ENCODE peak calls at places on chromosome 9, in five cellular contexts. One of them, this sample, is unnamed.

GRCh38 chr9:17402309-17402708 is 176.6 kb upstream of the SH3GL2 start:
- DNase-seq in BE2C: no peak
- DNase-seq in GM23338: peak
- DNase-seq in T-cell: no peak
- DNase-seq in central memory CD4-positive, alpha-beta T cell: no peak
- DNase-seq in this sample: peak

GRCh38 chr9:93127395-93127911 is 6.6 kb downstream of the NINJ1 start:
- DNase-seq in BE2C: no peak
- DNase-seq in GM23338: no peak
- DNase-seq in T-cell: no peak
- DNase-seq in central memory CD4-positive, alpha-beta T cell: no peak
- DNase-seq in this sample: no peak

GRCh38 chr9:136363606-136364368 is at the start of gene DNLZ:
- DNase-seq in BE2C: peak
- DNase-seq in GM23338: peak
- DNase-seq in T-cell: peak
- DNase-seq in central memory CD4-positive, alpha-beta T cell: peak
- DNase-seq in this sample: peak

GRCh38 chr9:112572416-112572815 is 85.8 kb downstream of the KIAA1958 start:
- DNase-seq in BE2C: no peak
- DNase-seq in GM23338: peak
- DNase-seq in T-cell: no peak
- DNase-seq in central memory CD4-positive, alpha-beta T cell: no peak
- DNase-seq in this sample: no peak

GRCh38 chr9:23701291-23701690 is 124.7 kb downstream of the ELAVL2 start:
- DNase-seq in BE2C: no peak
- DNase-seq in GM23338: no peak
- DNase-seq in T-cell: no peak
- DNase-seq in central memory CD4-positive, alpha-beta T cell: no peak
- DNase-seq in this sample: no peak

GRCh38 chr9:106693546-106693945 is 169.4 kb upstream of the ZNF462 start:
- DNase-seq in BE2C: no peak
- DNase-seq in GM23338: peak
- DNase-seq in T-cell: no peak
- DNase-seq in central memory CD4-positive, alpha-beta T cell: no peak
- DNase-seq in this sample: no peak

GRCh38 chr9:124449381-124450151 is 685 bp upstream of the ADGRD2 start:
- DNase-seq in BE2C: no peak
- DNase-seq in GM23338: no peak
- DNase-seq in T-cell: no peak
- DNase-seq in central memory CD4-positive, alpha-beta T cell: no peak
- DNase-seq in this sample: no peak

GRCh38 chr9:34655394-34655793 is 3.4 kb downstream of the IL11RA start:
- DNase-seq in BE2C: no peak
- DNase-seq in GM23338: no peak
- DNase-seq in T-cell: no peak
- DNase-seq in central memory CD4-positive, alpha-beta T cell: no peak
- DNase-seq in this sample: no peak

GRCh38 chr9:20408513-20408912 is 213.8 kb downstream of the MLLT3 start:
- DNase-seq in BE2C: no peak
- DNase-seq in GM23338: peak
- DNase-seq in T-cell: no peak
- DNase-seq in central memory CD4-positive, alpha-beta T cell: no peak
- DNase-seq in this sample: no peak

GRCh38 chr9:124390812-124391658 is 24.2 kb downstream of the PSMB7 start:
- DNase-seq in BE2C: no peak
- DNase-seq in GM23338: no peak
- DNase-seq in T-cell: no peak
- DNase-seq in central memory CD4-positive, alpha-beta T cell: no peak
- DNase-seq in this sample: peak

GRCh38 chr9:82675102-82675501 is 387.8 kb downstream of the RASEF start:
- DNase-seq in BE2C: no peak
- DNase-seq in GM23338: no peak
- DNase-seq in T-cell: no peak
- DNase-seq in central memory CD4-positive, alpha-beta T cell: no peak
- DNase-seq in this sample: no peak

GRCh38 chr9:126343271-126343700 is 16.7 kb downstream of the MVB12B start:
- DNase-seq in BE2C: no peak
- DNase-seq in GM23338: no peak
- DNase-seq in T-cell: no peak
- DNase-seq in central memory CD4-positive, alpha-beta T cell: no peak
- DNase-seq in this sample: no peak

GRCh38 chr9:137311971-137312851 is 10.1 kb upstream of the NRARP start:
- DNase-seq in BE2C: no peak
- DNase-seq in GM23338: no peak
- DNase-seq in T-cell: no peak
- DNase-seq in central memory CD4-positive, alpha-beta T cell: no peak
- DNase-seq in this sample: no peak

GRCh38 chr9:33225319-33226152 is 14.4 kb upstream of the SPINK4 start:
- DNase-seq in BE2C: peak
- DNase-seq in GM23338: peak
- DNase-seq in T-cell: peak
- DNase-seq in central memory CD4-positive, alpha-beta T cell: peak
- DNase-seq in this sample: peak

GRCh38 chr9:118644066-118644465 is 725.2 kb downstream of the BRINP1 start:
- DNase-seq in BE2C: no peak
- DNase-seq in GM23338: no peak
- DNase-seq in T-cell: no peak
- DNase-seq in central memory CD4-positive, alpha-beta T cell: no peak
- DNase-seq in this sample: no peak

GRCh38 chr9:117234178-117234577 is 180.7 kb downstream of the ASTN2 start:
- DNase-seq in BE2C: no peak
- DNase-seq in GM23338: no peak
- DNase-seq in T-cell: no peak
- DNase-seq in central memory CD4-positive, alpha-beta T cell: no peak
- DNase-seq in this sample: no peak

GRCh38 chr9:83043583-83043982 is 19.4 kb downstream of the RASEF start:
- DNase-seq in BE2C: no peak
- DNase-seq in GM23338: peak
- DNase-seq in T-cell: no peak
- DNase-seq in central memory CD4-positive, alpha-beta T cell: no peak
- DNase-seq in this sample: no peak

GRCh38 chr9:1837453-1838084 is 177.6 kb upstream of the SMARCA2 start:
- DNase-seq in BE2C: no peak
- DNase-seq in GM23338: peak
- DNase-seq in T-cell: no peak
- DNase-seq in central memory CD4-positive, alpha-beta T cell: no peak
- DNase-seq in this sample: peak

GRCh38 chr9:120711841-120712538 is 2.3 kb downstream of the MEGF9 start:
- DNase-seq in BE2C: no peak
- DNase-seq in GM23338: no peak
- DNase-seq in T-cell: no peak
- DNase-seq in central memory CD4-positive, alpha-beta T cell: no peak
- DNase-seq in this sample: peak

GRCh38 chr9:32389365-32389764 is 4.9 kb downstream of the ACO1 start:
- DNase-seq in BE2C: no peak
- DNase-seq in GM23338: no peak
- DNase-seq in T-cell: no peak
- DNase-seq in central memory CD4-positive, alpha-beta T cell: no peak
- DNase-seq in this sample: no peak

GRCh38 chr9:106753155-106753671 is 109.8 kb upstream of the ZNF462 start:
- DNase-seq in BE2C: peak
- DNase-seq in GM23338: no peak
- DNase-seq in T-cell: no peak
- DNase-seq in central memory CD4-positive, alpha-beta T cell: no peak
- DNase-seq in this sample: peak

GRCh38 chr9:79477955-79478751 is 93.6 kb upstream of the TLE4 start:
- DNase-seq in BE2C: peak
- DNase-seq in GM23338: peak
- DNase-seq in T-cell: peak
- DNase-seq in central memory CD4-positive, alpha-beta T cell: no peak
- DNase-seq in this sample: peak

GRCh38 chr9:137581361-137582285 is 2.9 kb upstream of the DPH7 start:
- DNase-seq in BE2C: no peak
- DNase-seq in GM23338: no peak
- DNase-seq in T-cell: no peak
- DNase-seq in central memory CD4-positive, alpha-beta T cell: no peak
- DNase-seq in this sample: peak

GRCh38 chr9:128374221-128374675 is 3.1 kb downstream of the URM1 start:
- DNase-seq in BE2C: no peak
- DNase-seq in GM23338: no peak
- DNase-seq in T-cell: no peak
- DNase-seq in central memory CD4-positive, alpha-beta T cell: no peak
- DNase-seq in this sample: no peak

GRCh38 chr9:14119694-14120514 is 194.0 kb downstream of the NFIB start:
- DNase-seq in BE2C: no peak
- DNase-seq in GM23338: no peak
- DNase-seq in T-cell: no peak
- DNase-seq in central memory CD4-positive, alpha-beta T cell: no peak
- DNase-seq in this sample: no peak

GRCh38 chr9:99368341-99369326 is 146.6 kb downstream of the SEC61B start:
- DNase-seq in BE2C: no peak
- DNase-seq in GM23338: peak
- DNase-seq in T-cell: no peak
- DNase-seq in central memory CD4-positive, alpha-beta T cell: no peak
- DNase-seq in this sample: peak

GRCh38 chr9:125854553-125855275 is 107.5 kb downstream of the PBX3 start:
- DNase-seq in BE2C: no peak
- DNase-seq in GM23338: no peak
- DNase-seq in T-cell: no peak
- DNase-seq in central memory CD4-positive, alpha-beta T cell: no peak
- DNase-seq in this sample: peak